ENCODE peak calls at places on chromosomes 5 and 9, in nine cellular contexts. One of them, this sample, is unnamed.

GRCh38 chr9:81397735-81398381 is 291.5 kb downstream of the TLE1 start:
- DNase-seq in GM23248: no peak
- DNase-seq in HCT116: no peak
- DNase-seq in MM.1S: no peak
- DNase-seq in PC-3: no peak
- DNase-seq in neural progenitor cell: no peak
- DNase-seq in OCI-LY7: no peak
- DNase-seq in hepatocyte: no peak
- DNase-seq in SK-N-SH: no peak
- DNase-seq in this sample: no peak

GRCh38 chr5:118832974-118833373 is 155.4 kb downstream of the DTWD2 start:
- DNase-seq in GM23248: no peak
- DNase-seq in HCT116: no peak
- DNase-seq in MM.1S: no peak
- DNase-seq in PC-3: no peak
- DNase-seq in neural progenitor cell: no peak
- DNase-seq in OCI-LY7: no peak
- DNase-seq in hepatocyte: no peak
- DNase-seq in SK-N-SH: no peak
- DNase-seq in this sample: no peak

GRCh38 chr9:129252937-129253819 is 75.1 kb upstream of the IER5L start:
- DNase-seq in GM23248: no peak
- DNase-seq in HCT116: no peak
- DNase-seq in MM.1S: no peak
- DNase-seq in PC-3: no peak
- DNase-seq in neural progenitor cell: peak
- DNase-seq in OCI-LY7: no peak
- DNase-seq in hepatocyte: no peak
- DNase-seq in SK-N-SH: no peak
- DNase-seq in this sample: no peak

GRCh38 chr5:168537176-168537575 is 8.1 kb downstream of the FBLL1 start:
- DNase-seq in GM23248: no peak
- DNase-seq in HCT116: no peak
- DNase-seq in MM.1S: no peak
- DNase-seq in PC-3: no peak
- DNase-seq in neural progenitor cell: no peak
- DNase-seq in OCI-LY7: no peak
- DNase-seq in hepatocyte: no peak
- DNase-seq in SK-N-SH: no peak
- DNase-seq in this sample: no peak

GRCh38 chr5:168382421-168382820 is 91.0 kb downstream of the WWC1 start:
- DNase-seq in GM23248: no peak
- DNase-seq in HCT116: no peak
- DNase-seq in MM.1S: no peak
- DNase-seq in PC-3: no peak
- DNase-seq in neural progenitor cell: no peak
- DNase-seq in OCI-LY7: no peak
- DNase-seq in hepatocyte: no peak
- DNase-seq in SK-N-SH: no peak
- DNase-seq in this sample: no peak

GRCh38 chr9:128421474-128422010 is 885 bp downstream of the CERCAM start:
- DNase-seq in GM23248: peak
- DNase-seq in HCT116: no peak
- DNase-seq in MM.1S: no peak
- DNase-seq in PC-3: no peak
- DNase-seq in neural progenitor cell: no peak
- DNase-seq in OCI-LY7: no peak
- DNase-seq in hepatocyte: no peak
- DNase-seq in SK-N-SH: no peak
- DNase-seq in this sample: no peak

GRCh38 chr5:149409268-149409948 is 30.3 kb upstream of the IL17B start:
- DNase-seq in GM23248: no peak
- DNase-seq in HCT116: no peak
- DNase-seq in MM.1S: no peak
- DNase-seq in PC-3: no peak
- DNase-seq in neural progenitor cell: no peak
- DNase-seq in OCI-LY7: no peak
- DNase-seq in hepatocyte: no peak
- DNase-seq in SK-N-SH: no peak
- DNase-seq in this sample: peak

GRCh38 chr9:94922691-94923107 is 196.2 kb downstream of the AOPEP start:
- DNase-seq in GM23248: peak
- DNase-seq in HCT116: no peak
- DNase-seq in MM.1S: no peak
- DNase-seq in PC-3: peak
- DNase-seq in neural progenitor cell: no peak
- DNase-seq in OCI-LY7: peak
- DNase-seq in hepatocyte: no peak
- DNase-seq in SK-N-SH: no peak
- DNase-seq in this sample: no peak

GRCh38 chr9:129175825-129176633 is 2.0 kb downstream of the IER5L start:
- DNase-seq in GM23248: peak
- DNase-seq in HCT116: peak
- DNase-seq in MM.1S: peak
- DNase-seq in PC-3: peak
- DNase-seq in neural progenitor cell: peak
- DNase-seq in OCI-LY7: peak
- DNase-seq in hepatocyte: peak
- DNase-seq in SK-N-SH: peak
- DNase-seq in this sample: peak

GRCh38 chr9:84839538-84839937 is 170.0 kb downstream of the NTRK2 start:
- DNase-seq in GM23248: peak
- DNase-seq in HCT116: no peak
- DNase-seq in MM.1S: no peak
- DNase-seq in PC-3: no peak
- DNase-seq in neural progenitor cell: peak
- DNase-seq in OCI-LY7: no peak
- DNase-seq in hepatocyte: peak
- DNase-seq in SK-N-SH: peak
- DNase-seq in this sample: no peak

GRCh38 chr9:18437315-18438200 is 36.4 kb upstream of the ADAMTSL1 start:
- DNase-seq in GM23248: peak
- DNase-seq in HCT116: no peak
- DNase-seq in MM.1S: no peak
- DNase-seq in PC-3: no peak
- DNase-seq in neural progenitor cell: peak
- DNase-seq in OCI-LY7: no peak
- DNase-seq in hepatocyte: peak
- DNase-seq in SK-N-SH: peak
- DNase-seq in this sample: peak

GRCh38 chr5:138640855-138641254 is 65.7 kb upstream of the HSPA9 start:
- DNase-seq in GM23248: no peak
- DNase-seq in HCT116: no peak
- DNase-seq in MM.1S: no peak
- DNase-seq in PC-3: no peak
- DNase-seq in neural progenitor cell: no peak
- DNase-seq in OCI-LY7: no peak
- DNase-seq in hepatocyte: no peak
- DNase-seq in SK-N-SH: no peak
- DNase-seq in this sample: no peak

GRCh38 chr5:109619024-109619460 is 70.7 kb upstream of the MAN2A1 start:
- DNase-seq in GM23248: no peak
- DNase-seq in HCT116: no peak
- DNase-seq in MM.1S: no peak
- DNase-seq in PC-3: no peak
- DNase-seq in neural progenitor cell: no peak
- DNase-seq in OCI-LY7: no peak
- DNase-seq in hepatocyte: no peak
- DNase-seq in SK-N-SH: no peak
- DNase-seq in this sample: no peak

GRCh38 chr9:93262537-93263310 is 78.8 kb downstream of the WNK2 start:
- DNase-seq in GM23248: no peak
- DNase-seq in HCT116: no peak
- DNase-seq in MM.1S: no peak
- DNase-seq in PC-3: no peak
- DNase-seq in neural progenitor cell: no peak
- DNase-seq in OCI-LY7: no peak
- DNase-seq in hepatocyte: peak
- DNase-seq in SK-N-SH: peak
- DNase-seq in this sample: no peak

GRCh38 chr9:101311759-101312420 is 72.9 kb downstream of the BAAT start:
- DNase-seq in GM23248: peak
- DNase-seq in HCT116: peak
- DNase-seq in MM.1S: peak
- DNase-seq in PC-3: peak
- DNase-seq in neural progenitor cell: peak
- DNase-seq in OCI-LY7: peak
- DNase-seq in hepatocyte: peak
- DNase-seq in SK-N-SH: peak
- DNase-seq in this sample: peak

GRCh38 chr9:136676920-136677686 is 10.2 kb downstream of the AGPAT2 start:
- DNase-seq in GM23248: no peak
- DNase-seq in HCT116: no peak
- DNase-seq in MM.1S: no peak
- DNase-seq in PC-3: no peak
- DNase-seq in neural progenitor cell: no peak
- DNase-seq in OCI-LY7: no peak
- DNase-seq in hepatocyte: no peak
- DNase-seq in SK-N-SH: no peak
- DNase-seq in this sample: no peak

GRCh38 chr9:136675477-136676296 is 11.6 kb downstream of the AGPAT2 start:
- DNase-seq in GM23248: no peak
- DNase-seq in HCT116: no peak
- DNase-seq in MM.1S: no peak
- DNase-seq in PC-3: no peak
- DNase-seq in neural progenitor cell: no peak
- DNase-seq in OCI-LY7: no peak
- DNase-seq in hepatocyte: peak
- DNase-seq in SK-N-SH: no peak
- DNase-seq in this sample: no peak

GRCh38 chr9:136678034-136678433 is 9.2 kb downstream of the AGPAT2 start:
- DNase-seq in GM23248: no peak
- DNase-seq in HCT116: no peak
- DNase-seq in MM.1S: no peak
- DNase-seq in PC-3: no peak
- DNase-seq in neural progenitor cell: no peak
- DNase-seq in OCI-LY7: no peak
- DNase-seq in hepatocyte: no peak
- DNase-seq in SK-N-SH: no peak
- DNase-seq in this sample: no peak

GRCh38 chr9:136674786-136675349 is 12.2 kb downstream of the EGFL7 start:
- DNase-seq in GM23248: no peak
- DNase-seq in HCT116: no peak
- DNase-seq in MM.1S: no peak
- DNase-seq in PC-3: no peak
- DNase-seq in neural progenitor cell: no peak
- DNase-seq in OCI-LY7: no peak
- DNase-seq in hepatocyte: peak
- DNase-seq in SK-N-SH: no peak
- DNase-seq in this sample: no peak

GRCh38 chr9:136676297-136676794 is 10.9 kb downstream of the AGPAT2 start:
- DNase-seq in GM23248: no peak
- DNase-seq in HCT116: no peak
- DNase-seq in MM.1S: no peak
- DNase-seq in PC-3: no peak
- DNase-seq in neural progenitor cell: no peak
- DNase-seq in OCI-LY7: no peak
- DNase-seq in hepatocyte: no peak
- DNase-seq in SK-N-SH: no peak
- DNase-seq in this sample: no peak
- TF ChIP-seq EZH2phosphoT487 in GM23248: no peak
- TF ChIP-seq EZH2phosphoT487 in HCT116: no peak
- TF ChIP-seq EZH2phosphoT487 in MM.1S: no peak
- TF ChIP-seq EZH2phosphoT487 in PC-3: no peak
- TF ChIP-seq EZH2phosphoT487 in neural progenitor cell: no peak
- TF ChIP-seq EZH2phosphoT487 in OCI-LY7: no peak
- TF ChIP-seq EZH2phosphoT487 in hepatocyte: no peak
- TF ChIP-seq EZH2phosphoT487 in SK-N-SH: no peak
- TF ChIP-seq EZH2phosphoT487 in this sample: no peak

GRCh38 chr5:180423133-180423532 is 70.0 kb upstream of the GFPT2 start:
- DNase-seq in GM23248: no peak
- DNase-seq in HCT116: no peak
- DNase-seq in MM.1S: no peak
- DNase-seq in PC-3: no peak
- DNase-seq in neural progenitor cell: no peak
- DNase-seq in OCI-LY7: no peak
- DNase-seq in hepatocyte: no peak
- DNase-seq in SK-N-SH: no peak
- DNase-seq in this sample: no peak
- TF ChIP-seq EZH2phosphoT487 in GM23248: no peak
- TF ChIP-seq EZH2phosphoT487 in HCT116: no peak
- TF ChIP-seq EZH2phosphoT487 in MM.1S: no peak
- TF ChIP-seq EZH2phosphoT487 in PC-3: no peak
- TF ChIP-seq EZH2phosphoT487 in neural progenitor cell: no peak
- TF ChIP-seq EZH2phosphoT487 in OCI-LY7: no peak
- TF ChIP-seq EZH2phosphoT487 in hepatocyte: no peak
- TF ChIP-seq EZH2phosphoT487 in SK-N-SH: no peak
- TF ChIP-seq EZH2phosphoT487 in this sample: no peak

DNA sequence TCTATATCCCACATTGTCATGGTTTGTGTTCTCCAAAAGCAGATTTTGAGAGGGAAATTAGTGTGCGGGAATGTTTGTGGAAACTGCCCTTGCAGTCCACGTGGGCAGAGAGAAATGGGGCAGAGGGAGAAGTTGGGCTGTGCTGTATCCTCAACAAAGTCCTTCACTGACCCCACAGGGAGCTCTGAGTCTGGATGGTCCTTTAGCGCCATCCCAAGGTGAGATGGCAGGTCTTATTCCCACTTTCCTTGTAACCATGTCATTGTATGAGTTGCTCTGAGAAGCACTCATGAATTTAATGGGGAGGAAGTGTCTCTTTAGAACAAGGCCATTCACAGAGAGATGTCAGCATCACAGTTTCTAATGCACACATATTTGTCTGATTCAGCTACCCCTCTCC is 127.1 kb downstream of the ANKRD18B start:
- DNase-seq in GM23248: no peak
- DNase-seq in HCT116: no peak
- DNase-seq in MM.1S: no peak
- DNase-seq in PC-3: no peak
- DNase-seq in neural progenitor cell: peak
- DNase-seq in OCI-LY7: no peak
- DNase-seq in hepatocyte: no peak
- DNase-seq in SK-N-SH: no peak
- DNase-seq in this sample: peak
- TF ChIP-seq EZH2phosphoT487 in GM23248: no peak
- TF ChIP-seq EZH2phosphoT487 in HCT116: no peak
- TF ChIP-seq EZH2phosphoT487 in MM.1S: no peak
- TF ChIP-seq EZH2phosphoT487 in PC-3: no peak
- TF ChIP-seq EZH2phosphoT487 in neural progenitor cell: no peak
- TF ChIP-seq EZH2phosphoT487 in OCI-LY7: no peak
- TF ChIP-seq EZH2phosphoT487 in hepatocyte: no peak
- TF ChIP-seq EZH2phosphoT487 in SK-N-SH: no peak
- TF ChIP-seq EZH2phosphoT487 in this sample: no peak

DNA sequence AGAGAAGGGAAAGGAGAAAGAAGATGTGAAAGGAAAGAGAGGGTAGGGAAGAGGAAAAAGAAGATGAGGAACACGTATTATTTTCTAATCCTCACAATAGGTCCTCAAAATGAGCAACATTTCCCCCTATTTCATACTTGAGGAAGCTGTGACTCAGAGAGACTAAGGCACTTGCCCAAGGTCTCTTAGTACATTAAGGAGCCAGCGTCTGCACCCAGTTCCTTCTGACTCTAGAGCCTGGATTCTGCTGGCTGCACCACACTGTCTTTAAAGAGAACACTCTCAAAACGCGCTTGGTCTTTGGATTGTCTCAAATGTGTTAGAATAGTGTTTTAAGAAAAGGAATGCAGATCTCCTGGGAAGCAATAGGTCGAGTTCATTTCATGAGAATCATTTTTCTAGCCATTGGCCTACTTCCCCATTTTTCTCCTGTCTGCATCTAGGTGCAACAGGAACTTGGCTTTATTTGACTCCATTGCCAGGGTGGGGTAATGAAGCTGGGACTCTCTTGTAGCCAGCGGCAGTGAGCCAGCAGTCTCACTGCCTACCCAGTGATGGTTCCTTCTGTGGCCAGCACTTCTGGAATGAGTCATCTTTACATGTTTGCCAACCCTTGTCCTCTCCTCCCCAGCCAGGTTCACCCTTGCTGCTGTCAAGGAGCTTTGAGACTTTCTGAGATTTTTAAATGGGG is 82.6 kb downstream of the DOCK8 start:
- DNase-seq in GM23248: peak
- DNase-seq in HCT116: no peak
- DNase-seq in MM.1S: no peak
- DNase-seq in PC-3: peak
- DNase-seq in neural progenitor cell: no peak
- DNase-seq in OCI-LY7: peak
- DNase-seq in hepatocyte: peak
- DNase-seq in SK-N-SH: no peak
- DNase-seq in this sample: no peak
- TF ChIP-seq EZH2phosphoT487 in GM23248: no peak
- TF ChIP-seq EZH2phosphoT487 in HCT116: no peak
- TF ChIP-seq EZH2phosphoT487 in MM.1S: no peak
- TF ChIP-seq EZH2phosphoT487 in PC-3: no peak
- TF ChIP-seq EZH2phosphoT487 in neural progenitor cell: no peak
- TF ChIP-seq EZH2phosphoT487 in OCI-LY7: no peak
- TF ChIP-seq EZH2phosphoT487 in hepatocyte: no peak
- TF ChIP-seq EZH2phosphoT487 in SK-N-SH: no peak
- TF ChIP-seq EZH2phosphoT487 in this sample: no peak